ENCODE peak calls at places on chromosomes 3 and 15, in eight cellular contexts. E, Q, U, O, T, A, N and J are unnamed samples.

GRCh38 chr3:105085506-105085905 is 281.2 kb upstream of the ALCAM start:
- DNase-seq in E (no peak), Q (no peak), U (no peak), O (no peak), T (no peak), A (no peak), N (no peak), J (no peak)

GRCh38 chr15:81155375-81156218 is 21.5 kb downstream of the CFAP161 start:
- DNase-seq in E (peak), Q (no peak), U (no peak), O (peak), T (no peak), A (peak), N (no peak), J (no peak)

GRCh38 chr3:146953523-146954125 is 348.5 kb upstream of the PLSCR5 start:
- DNase-seq in E (peak), Q (no peak), U (peak), O (peak), T (no peak), A (no peak), N (no peak), J (no peak)

GRCh38 chr3:189714991-189715961 is 84.1 kb downstream of the TP63 start:
- DNase-seq in E (peak), Q (no peak), U (peak), O (no peak), T (no peak), A (no peak), N (no peak), J (no peak)

GRCh38 chr3:22537560-22537959 is 665.6 kb upstream of the UBE2E2 start:
- DNase-seq in E (no peak), Q (no peak), U (no peak), O (no peak), T (no peak), A (no peak), N (no peak), J (no peak)

GRCh38 chr3:3089017-3089416 is 21.2 kb downstream of the IL5RA start:
- DNase-seq in E (no peak), Q (no peak), U (no peak), O (no peak), T (no peak), A (no peak), N (no peak), J (no peak)

GRCh38 chr15:85314139-85314538 is 66.3 kb upstream of the AKAP13 start:
- DNase-seq in E (peak), Q (no peak), U (no peak), O (no peak), T (no peak), A (no peak), N (no peak), J (no peak)

GRCh38 chr3:197203714-197204146 is 94.7 kb downstream of the DLG1 start:
- DNase-seq in E (no peak), Q (no peak), U (no peak), O (peak), T (no peak), A (no peak), N (no peak), J (no peak)

GRCh38 chr15:59371458-59372351 is 966 bp downstream of the MYO1E start:
- DNase-seq in E (no peak), Q (peak), U (no peak), O (peak), T (no peak), A (no peak), N (peak), J (no peak)

GRCh38 chr3:71784914-71785593 is at the start of gene PROK2:
- DNase-seq in E (no peak), Q (no peak), U (no peak), O (peak), T (no peak), A (no peak), N (no peak), J (no peak)

GRCh38 chr15:35067501-35068347 is 17.4 kb downstream of the NANOGP8 start:
- DNase-seq in E (no peak), Q (no peak), U (no peak), O (no peak), T (no peak), A (no peak), N (no peak), J (no peak)

GRCh38 chr15:48722764-48723661 is 77.5 kb upstream of the FBN1 start:
- DNase-seq in E (peak), Q (no peak), U (peak), O (no peak), T (peak), A (no peak), N (no peak), J (no peak)

GRCh38 chr15:63915888-63916731 is 82.4 kb upstream of the HERC1 start:
- DNase-seq in E (peak), Q (no peak), U (no peak), O (peak), T (no peak), A (no peak), N (no peak), J (no peak)

GRCh38 chr15:41417812-41418211 is 917 bp downstream of the RTF1 start:
- DNase-seq in E (peak), Q (no peak), U (no peak), O (peak), T (no peak), A (no peak), N (no peak), J (no peak)

GRCh38 chr3:66989241-66989640 is 8.9 kb upstream of the KBTBD8 start:
- DNase-seq in E (no peak), Q (no peak), U (no peak), O (peak), T (no peak), A (no peak), N (no peak), J (no peak)

GRCh38 chr3:66991478-66991877 is 6.6 kb upstream of the KBTBD8 start:
- DNase-seq in E (peak), Q (no peak), U (peak), O (no peak), T (peak), A (no peak), N (no peak), J (no peak)

GRCh38 chr3:66993082-66993481 is 5.0 kb upstream of the KBTBD8 start:
- DNase-seq in E (no peak), Q (no peak), U (no peak), O (no peak), T (no peak), A (no peak), N (no peak), J (no peak)

GRCh38 chr3:66986406-66986805 is 11.7 kb upstream of the KBTBD8 start:
- DNase-seq in E (no peak), Q (no peak), U (no peak), O (no peak), T (no peak), A (no peak), N (no peak), J (no peak)

DNA sequence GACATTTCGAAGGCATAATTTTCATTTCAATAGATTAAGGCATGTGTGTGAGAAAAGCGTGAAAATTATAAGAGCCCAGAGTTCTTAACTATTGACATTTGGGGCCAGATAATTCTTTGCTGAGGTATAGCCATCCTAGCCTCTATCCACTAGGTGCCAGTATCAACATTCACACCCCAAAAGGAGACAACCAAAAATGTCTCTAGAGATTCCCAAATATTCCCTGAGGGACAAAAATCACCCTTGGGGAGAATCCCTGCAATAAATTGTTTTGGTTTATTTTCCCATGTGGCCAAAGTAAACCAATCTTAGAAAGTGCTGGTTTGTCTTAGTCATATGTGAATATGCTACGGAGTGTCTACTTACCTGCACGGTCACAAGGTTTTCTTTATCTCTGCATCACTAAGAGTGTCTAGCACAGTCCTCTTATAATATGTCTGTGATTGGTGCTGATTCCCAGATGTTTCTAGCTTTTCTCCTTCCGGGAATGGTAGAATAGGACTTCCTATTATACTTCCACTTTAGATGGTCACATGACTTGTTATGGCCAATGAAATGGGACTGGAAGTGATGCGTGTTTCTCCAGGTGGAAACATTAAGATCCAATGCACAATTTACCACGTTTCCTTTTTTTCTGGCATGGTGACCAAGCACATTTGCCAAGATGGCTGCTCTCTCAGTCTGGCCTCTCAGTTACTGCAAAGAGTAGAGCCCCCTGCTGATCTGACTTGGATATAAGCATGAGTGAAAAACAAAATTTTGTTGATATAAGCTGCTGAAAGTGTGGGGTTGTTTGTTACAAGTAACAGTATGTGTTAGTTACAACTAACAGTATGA is 8.0 kb upstream of the KBTBD8 start:
- DNase-seq in E (no peak), Q (no peak), U (no peak), O (no peak), T (peak), A (no peak), N (no peak), J (no peak)
- TF ChIP-seq CTCF in E (peak), Q (no peak), U (no peak), O (peak), T (no peak), A (peak), N (no peak), J (peak)

GRCh38 chr3:31091748-31092147 is 197.3 kb upstream of the GADL1 start:
- DNase-seq in E (no peak), Q (no peak), U (no peak), O (no peak), T (no peak), A (no peak), N (no peak), J (no peak)
- TF ChIP-seq CTCF in E (no peak), Q (no peak), U (no peak), O (no peak), T (no peak), A (no peak), N (no peak), J (no peak)

GRCh38 chr3:67357610-67358458 is 296.6 kb downstream of the SUCLG2 start:
- DNase-seq in E (peak), Q (no peak), U (no peak), O (peak), T (no peak), A (no peak), N (no peak), J (no peak)
- TF ChIP-seq CTCF in E (peak), Q (peak), U (peak), O (peak), T (no peak), A (peak), N (peak), J (peak)

GRCh38 chr3:128940252-128940651 is 53.6 kb downstream of the CFAP92 start:
- DNase-seq in E (no peak), Q (no peak), U (no peak), O (no peak), T (no peak), A (no peak), N (no peak), J (no peak)
- TF ChIP-seq CTCF in E (no peak), Q (no peak), U (no peak), O (no peak), T (no peak), A (no peak), N (no peak), J (no peak)

GRCh38 chr3:53074366-53074696 is 28.5 kb upstream of the SFMBT1 start:
- DNase-seq in E (no peak), Q (no peak), U (no peak), O (no peak), T (no peak), A (no peak), N (no peak), J (no peak)
- TF ChIP-seq CTCF in E (no peak), Q (no peak), U (no peak), O (no peak), T (no peak), A (no peak), N (no peak), J (no peak)